ENCODE peak calls at places on chromosomes 13 and 19, in four cellular contexts. O is activated CD4-positive, alpha-beta T cell treated with anti-CD3 and anti-CD28 coated beads, Interleukin-2, amount 50 U/mL, for 24 hours; U is activated T-helper 1 cell treated with anti-CD3 and anti-CD28 coated beads, Interleukin-2, amount 50 U/mL, for 16 hours; V is DMS153. M is an unnamed sample.

GRCh38 chr19:6970478-6970877 is 50.8 kb downstream of the MBD3L2B start:
- DNase-seq in O (no peak), V (no peak), U (no peak), M (no peak)

GRCh38 chr13:22161871-22162270 is 491.0 kb downstream of the FGF9 start:
- DNase-seq in O (no peak), V (no peak), U (no peak), M (no peak)

GRCh38 chr19:2663920-2664571 is 38.4 kb downstream of the GNG7 start:
- DNase-seq in U (no peak), V (no peak), O (no peak), M (no peak)

GRCh38 chr19:4689403-4689802 is 19.3 kb upstream of the MYDGF start:
- DNase-seq in V (no peak), U (no peak), O (no peak), M (no peak)

GRCh38 chr19:15843186-15843585 is 27.7 kb upstream of the OR10H1 start:
- DNase-seq in U (no peak), V (no peak), O (no peak), M (no peak)

GRCh38 chr19:4816388-4817165 is 14.9 kb downstream of the TICAM1 start:
- DNase-seq in U (no peak), V (peak), O (no peak), M (no peak)

GRCh38 chr13:51728275-51728673 is 75.7 kb downstream of the DHRS12 start:
- DNase-seq in O (no peak), V (no peak), U (no peak), M (no peak)

GRCh38 chr19:33629826-33630375 is 8.1 kb downstream of the CHST8 start:
- DNase-seq in O (no peak), V (no peak), U (no peak), M (no peak)

GRCh38 chr19:9032136-9032626 is 22.0 kb upstream of the MUC16 start:
- DNase-seq in U (no peak), O (no peak), V (no peak), M (no peak)

GRCh38 chr19:54245936-54246335 is 3.3 kb upstream of the LILRA6 start:
- DNase-seq in O (no peak), U (no peak), V (no peak), M (no peak)

GRCh38 chr13:20769834-20770233 is 3.9 kb downstream of the EEF1AKMT1 start:
- DNase-seq in U (no peak), O (no peak), V (no peak), M (no peak)

GRCh38 chr13:58704953-58705352 is 1073.4 kb downstream of the PCDH17 start:
- DNase-seq in V (no peak), U (no peak), O (no peak), M (no peak)

GRCh38 chr13:28338202-28338601 is 156.7 kb downstream of the FLT1 start:
- DNase-seq in V (no peak), U (no peak), O (no peak), M (no peak)

GRCh38 chr19:5983367-5983955 is 5.5 kb upstream of the RANBP3 start:
- DNase-seq in U (no peak), V (no peak), O (no peak), M (no peak)

GRCh38 chr13:90696656-90697055 is 650.8 kb upstream of the MIR17HG start:
- DNase-seq in O (no peak), U (no peak), V (peak), M (no peak)

GRCh38 chr13:37306778-37307544 is 201.5 kb upstream of the CSNK1A1L start:
- DNase-seq in O (no peak), V (no peak), U (no peak), M (no peak)

GRCh38 chr19:16824658-16825311 is 4.4 kb upstream of the SIN3B start:
- DNase-seq in V (no peak), O (no peak), U (no peak), M (no peak)

GRCh38 chr13:60169239-60170031 is 5.7 kb upstream of the DIAPH3 start:
- DNase-seq in U (no peak), O (no peak), V (no peak), M (no peak)